ENCODE peak calls at places on chromosomes 6 and 20, in ten cellular contexts. P is stimulated activated CD4-positive, alpha-beta T cell treated with anti-CD3 and anti-CD28 coated beads, TNF-alpha, amount 100 ng/mL, for 48 hours; V is stomach; R is SK-MEL-5; H is stimulated activated CD8-positive, alpha-beta memory T cell treated with anti-CD3 and anti-CD28 coated beads, Interleukin-15, amount 100 ng/mL, for 24 hours; N is cardiac muscle cell; A is GM12878; F is GF-D8; Q is left colon; Y is T-helper 2 cell. E is an unnamed sample.

GRCh38 chr6:3280091-3280490 is 21.3 kb downstream of the PSMG4 start:
- DNase-seq in P (no peak), V (no peak), R (no peak), H (no peak), N (no peak), A (no peak), F (no peak), Q (peak; percentile 24), Y (no peak), E (no peak)

GRCh38 chr6:37745748-37746147 is 48.1 kb upstream of the MDGA1 start:
- DNase-seq in P (no peak), V (no peak), R (no peak), H (no peak), N (no peak), A (no peak), F (no peak), Q (no peak), Y (no peak), E (no peak)

GRCh38 chr6:88266126-88266525 is 100.0 kb upstream of the CNR1 start:
- DNase-seq in P (no peak), V (no peak), R (no peak), H (no peak), N (no peak), A (no peak), F (no peak), Q (no peak), Y (no peak), E (no peak)

GRCh38 chr6:24719125-24719931 is at the start of gene C6orf62:
- DNase-seq in P (peak; percentile 50), V (peak; percentile 40), R (peak; percentile 53), H (peak; percentile 25), N (peak; percentile 36), A (peak; percentile 20), F (peak; percentile 34), Q (no peak), Y (peak; percentile 32), E (no peak)

GRCh38 chr6:118581489-118581959 is 33.4 kb downstream of the PLN start:
- DNase-seq in P (no peak), V (peak; percentile 42), R (peak; percentile 4), H (no peak), N (no peak), A (no peak), F (no peak), Q (no peak), Y (no peak), E (no peak)

GRCh38 chr6:16361861-16362260 is 123.5 kb downstream of the GMPR start:
- DNase-seq in P (no peak), V (no peak), R (no peak), H (no peak), N (no peak), A (no peak), F (no peak), Q (no peak), Y (no peak), E (no peak)

GRCh38 chr6:15574497-15574896 is 88.3 kb downstream of the DTNBP1 start:
- DNase-seq in P (no peak), V (no peak), R (no peak), H (no peak), N (no peak), A (no peak), F (no peak), Q (no peak), Y (no peak), E (no peak)

GRCh38 chr20:25338112-25339023 is 52.3 kb downstream of the ABHD12 start:
- DNase-seq in P (no peak), V (peak; percentile 42), R (peak; percentile 32), H (no peak), N (no peak), A (no peak), F (no peak), Q (no peak), Y (no peak), E (peak; percentile 43)

GRCh38 chr6:45483021-45483420 is 105.3 kb upstream of the SUPT3H start:
- DNase-seq in P (no peak), V (no peak), R (no peak), H (no peak), N (no peak), A (no peak), F (no peak), Q (no peak), Y (no peak), E (no peak)

GRCh38 chr20:40991181-40991889 is 37.3 kb upstream of the TOP1 start:
- DNase-seq in P (no peak), V (no peak), R (no peak), H (no peak), N (no peak), A (peak; percentile 99), F (peak; percentile 88), Q (peak; percentile 50), Y (no peak), E (peak; percentile 31)

GRCh38 chr6:7587631-7588100 is 2.3 kb upstream of the SNRNP48 start:
- DNase-seq in P (no peak), V (no peak), R (no peak), H (no peak), N (no peak), A (no peak), F (no peak), Q (peak; percentile 70), Y (no peak), E (no peak)

GRCh38 chr20:22904411-22904810 is 130.7 kb upstream of the SSTR4 start:
- DNase-seq in P (no peak), V (no peak), R (no peak), H (no peak), N (no peak), A (no peak), F (no peak), Q (no peak), Y (no peak), E (no peak)

GRCh38 chr6:159038914-159039884 is 5.6 kb downstream of the TAGAP start:
- DNase-seq in P (no peak), V (no peak), R (peak; percentile 4), H (no peak), N (no peak), A (peak; percentile 86), F (peak; percentile 98), Q (no peak), Y (no peak), E (no peak)

GRCh38 chr20:44552950-44553908 is 29.1 kb upstream of the PKIG start:
- DNase-seq in P (no peak), V (no peak), R (no peak), H (no peak), N (peak; percentile 84), A (no peak), F (no peak), Q (no peak), Y (no peak), E (no peak)

GRCh38 chr6:138287144-138287955 is 69.1 kb upstream of the PBOV1 start:
- DNase-seq in P (no peak), V (peak; percentile 84), R (peak; percentile 53), H (peak; percentile 3), N (peak; percentile 73), A (no peak), F (no peak), Q (peak; percentile 52), Y (peak; percentile 20), E (no peak)

GRCh38 chr20:38764563-38765355 is 16.5 kb downstream of the ACTR5 start:
- DNase-seq in P (peak; percentile 51), V (peak; percentile 60), R (peak; percentile 29), H (no peak), N (no peak), A (no peak), F (no peak), Q (no peak), Y (no peak), E (no peak)

GRCh38 chr6:54112171-54112650 is 968 bp downstream of the MLIP start:
- DNase-seq in P (no peak), V (no peak), R (no peak), H (no peak), N (no peak), A (no peak), F (no peak), Q (no peak), Y (no peak), E (no peak)

GRCh38 chr6:154352898-154353585 is 3.6 kb downstream of the IPCEF1 start:
- DNase-seq in P (peak; percentile 54), V (no peak), R (no peak), H (no peak), N (no peak), A (peak; percentile 84), F (peak; percentile 69), Q (no peak), Y (no peak), E (no peak)

GRCh38 chr6:162621246-162621645 is 106.3 kb downstream of the PRKN start:
- DNase-seq in P (peak; percentile 17), V (no peak), R (no peak), H (no peak), N (peak; percentile 62), A (no peak), F (no peak), Q (no peak), Y (no peak), E (no peak)

GRCh38 chr6:117463762-117464665 is 18.5 kb upstream of the DCBLD1 start:
- DNase-seq in P (no peak), V (no peak), R (no peak), H (no peak), N (no peak), A (no peak), F (no peak), Q (no peak), Y (no peak), E (no peak)

GRCh38 chr6:75208564-75209431 is 2.9 kb upstream of the COL12A1 start:
- DNase-seq in P (peak; percentile 64), V (peak; percentile 85), R (peak; percentile 82), H (peak; percentile 63), N (peak; percentile 89), A (peak; percentile 23), F (no peak), Q (peak; percentile 73), Y (peak; percentile 65), E (peak; percentile 96)

GRCh38 chr6:143059616-143060353 is 904 bp upstream of the AIG1 start:
- DNase-seq in P (peak; percentile 11), V (no peak), R (no peak), H (no peak), N (no peak), A (no peak), F (peak; percentile 76), Q (peak; percentile 31), Y (no peak), E (no peak)

GRCh38 chr20:19205999-19206398 is 6.4 kb upstream of the SLC24A3 start:
- DNase-seq in P (peak; percentile 37), V (peak; percentile 86), R (peak; percentile 78), H (peak; percentile 63), N (peak; percentile 79), A (peak; percentile 8), F (no peak), Q (peak; percentile 51), Y (peak; percentile 26), E (no peak)

GRCh38 chr6:137867685-137868509 is 838 bp downstream of the TNFAIP3 start:
- DNase-seq in P (no peak), V (peak; percentile 45), R (peak; percentile 58), H (no peak), N (peak; percentile 27), A (no peak), F (peak; percentile 3), Q (peak; percentile 39), Y (peak; percentile 39), E (peak; percentile 59)

E was measured in H1.